ENCODE peak calls at places on chromosomes 6 and 20, in nine cellular contexts. L, Q, X, U, C, B, Z, M and E are unnamed samples.

GRCh38 chr6:4280721-4281120 is 145.3 kb upstream of the ECI2 start:
- DNase-seq in U (peak; percentile 41), B (no peak), X (peak; percentile 86), C (peak; percentile 88), Q (no peak), M (no peak), Z (no peak), L (peak; percentile 79), E (peak; percentile 93)

GRCh38 chr6:143283887-143284640 is 166.4 kb downstream of the ADAT2 start:
- DNase-seq in Q (no peak), B (no peak), Z (no peak), C (no peak), U (peak; percentile 55), L (no peak), X (no peak), M (no peak), E (no peak)

GRCh38 chr20:41872986-41873385 is 254.8 kb upstream of the CHD6 start:
- DNase-seq in L (no peak), B (no peak), U (no peak), Q (no peak), Z (no peak), C (no peak), X (no peak), M (no peak), E (no peak)

GRCh38 chr6:40855481-40855880 is 183.5 kb downstream of the UNC5CL start:
- DNase-seq in B (no peak), Z (no peak), M (no peak), L (no peak), C (no peak), Q (no peak), U (no peak), X (no peak), E (no peak)

GRCh38 chr6:32894085-32895005 is 40.4 kb downstream of the PSMB9 start:
- DNase-seq in Q (peak; percentile 96), U (peak; percentile 80), X (peak; percentile 90), M (peak; percentile 75), Z (peak; percentile 93), B (peak; percentile 96), L (peak; percentile 90), C (peak; percentile 100), E (peak; percentile 83)

GRCh38 chr20:20731945-20732296 is 19.5 kb upstream of the RALGAPA2 start:
- DNase-seq in Z (no peak), C (peak; percentile 55), Q (no peak), B (no peak), U (no peak), M (no peak), L (peak; percentile 37), X (no peak), E (no peak)

GRCh38 chr20:41204304-41205265 is 67.2 kb downstream of the PLCG1 start:
- DNase-seq in U (no peak), Q (no peak), C (no peak), L (no peak), M (no peak), B (no peak), X (no peak), Z (no peak), E (no peak)

GRCh38 chr6:33983721-33984465 is 162.0 kb downstream of the GRM4 start:
- DNase-seq in C (no peak), B (peak; percentile 58), Z (no peak), Q (no peak), X (no peak), L (no peak), M (no peak), U (no peak), E (no peak)

GRCh38 chr6:150456902-150457643 is 88.3 kb downstream of the IYD start:
- DNase-seq in L (no peak), C (no peak), Q (no peak), B (no peak), X (no peak), Z (peak; percentile 35), M (no peak), U (no peak), E (no peak)

GRCh38 chr6:68729377-68729903 is 94.4 kb downstream of the ADGRB3 start:
- DNase-seq in B (no peak), Q (no peak), U (no peak), M (no peak), C (no peak), X (no peak), L (no peak), Z (no peak), E (no peak)

GRCh38 chr20:33566781-33567603 is 77.1 kb downstream of the CBFA2T2 start:
- DNase-seq in L (no peak), U (no peak), Q (no peak), B (no peak), C (no peak), X (no peak), M (no peak), Z (peak; percentile 42), E (no peak)

GRCh38 chr20:11777861-11778570 is 139.7 kb upstream of the BTBD3 start:
- DNase-seq in U (peak; percentile 47), B (no peak), Q (no peak), L (no peak), Z (peak; percentile 46), M (no peak), C (no peak), X (no peak), E (peak; percentile 70)

GRCh38 chr6:3805448-3806123 is 43.6 kb upstream of the FAM50B start:
- DNase-seq in C (no peak), X (no peak), U (no peak), B (no peak), Z (no peak), M (no peak), L (peak; percentile 58), Q (no peak), E (peak; percentile 60)

GRCh38 chr20:50272413-50273120 is 81.9 kb downstream of the CEBPB start:
- DNase-seq in C (no peak), U (no peak), B (no peak), L (no peak), M (no peak), X (no peak), Z (no peak), Q (no peak), E (no peak)

GRCh38 chr20:49320460-49320859 is 42.6 kb upstream of the ZNFX1 start:
- DNase-seq in C (peak; percentile 65), U (no peak), X (peak; percentile 54), L (peak; percentile 44), M (no peak), Z (peak; percentile 35), B (no peak), Q (no peak), E (peak; percentile 55)

GRCh38 chr20:36728986-36729385 is 16.9 kb downstream of the NDRG3 start:
- DNase-seq in L (peak; percentile 77), X (peak; percentile 61), M (no peak), Q (no peak), B (no peak), C (peak; percentile 43), Z (no peak), U (no peak), E (peak; percentile 53)

GRCh38 chr20:11234181-11234969 is 560.6 kb upstream of the JAG1 start:
- DNase-seq in C (no peak), Z (peak; percentile 9), L (no peak), M (no peak), Q (no peak), X (no peak), U (no peak), B (no peak), E (peak; percentile 2)

GRCh38 chr6:56852249-56852606 is 102.7 kb upstream of the BEND6 start:
- DNase-seq in L (no peak), M (no peak), B (no peak), Z (no peak), Q (no peak), C (no peak), U (no peak), X (no peak), E (no peak)